ENCODE peak calls at places on chromosomes 7 and 10, in five cellular contexts. F is PC-9, G is colonic mucosa, I is ovary, U is adrenal gland. C is an unnamed sample.
A peak's percentile ranks its signal among the peaks of the same experiment; 100 is the strongest.

GRCh38 chr7:74252893-74253292 is 1.3 kb downstream of the RFC2 start:
- DNase-seq in U (no peak), F (no peak), I (no peak), G (peak; percentile 66), C (no peak)

GRCh38 chr10:100304414-100304813 is 17.9 kb upstream of the BLOC1S2 start:
- DNase-seq in G (no peak), F (no peak), I (no peak), U (no peak), C (no peak)

GRCh38 chr10:48890904-48891839 is 48.5 kb downstream of the LRRC18 start:
- DNase-seq in I (no peak), G (no peak), U (no peak), F (no peak), C (no peak)

GRCh38 chr7:41189866-41190265 is 513.0 kb downstream of the INHBA start:
- DNase-seq in F (peak; percentile 99), I (no peak), U (no peak), G (no peak), C (no peak)

GRCh38 chr7:69597278-69598076 is 798 bp upstream of the AUTS2 start:
- DNase-seq in I (peak; percentile 57), F (no peak), U (peak; percentile 66), G (peak; percentile 22), C (peak; percentile 52)

GRCh38 chr7:140564643-140565042 is 76.0 kb downstream of the DENND2A start:
- DNase-seq in G (no peak), U (no peak), F (peak; percentile 99), I (no peak), C (no peak)

GRCh38 chr7:4147931-4148620 is 534.0 kb upstream of the FOXK1 start:
- DNase-seq in I (no peak), F (no peak), U (no peak), G (no peak), C (no peak)

GRCh38 chr7:94578615-94579014 is 69.0 kb downstream of the CASD1 start:
- DNase-seq in I (no peak), G (no peak), U (no peak), F (peak; percentile 91), C (no peak)

GRCh38 chr10:115417585-115418265 is 324.6 kb downstream of the ATRNL1 start:
- DNase-seq in F (no peak), U (no peak), G (no peak), I (no peak), C (peak; percentile 50)

GRCh38 chr10:70915806-70916205 is 27.4 kb upstream of the PCBD1 start:
- DNase-seq in U (no peak), I (no peak), G (no peak), F (no peak), C (no peak)

GRCh38 chr7:141511370-141512335 is 39.6 kb upstream of the AGK start:
- DNase-seq in U (no peak), F (no peak), I (no peak), G (peak; percentile 20), C (peak; percentile 46)

GRCh38 chr10:543131-543530 is 146.3 kb downstream of the DIP2C start:
- DNase-seq in F (no peak), I (no peak), U (no peak), G (no peak), C (no peak)

GRCh38 chr10:123645016-123645415 is 21.1 kb upstream of the GPR26 start:
- DNase-seq in U (no peak), G (no peak), I (no peak), F (no peak), C (no peak)

DNA sequence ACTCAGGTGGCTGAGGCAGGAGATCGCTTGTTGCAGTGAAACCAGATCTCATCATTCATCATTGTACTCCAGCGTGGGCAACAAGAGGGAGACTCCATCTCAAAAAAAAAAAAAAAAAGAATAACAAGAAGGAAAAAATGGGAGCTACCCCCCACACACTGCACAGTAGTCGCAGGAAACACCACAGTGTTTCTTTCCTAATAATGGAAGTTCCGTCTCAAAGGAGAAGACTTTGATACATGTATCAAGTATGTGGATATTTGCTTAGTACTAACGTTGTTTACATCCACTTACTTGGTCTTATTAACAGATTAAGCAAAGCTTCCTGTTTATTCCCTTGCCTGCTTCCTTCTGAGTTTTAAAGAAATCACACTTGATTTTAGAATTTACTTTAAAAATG is 22.2 kb downstream of the YAE1 start:
- DNase-seq in G (no peak), U (no peak), F (no peak), I (no peak), C (no peak)
- H3K36me3 ChIP-seq in G (no peaks in the 10 kb centered on the region), U (no peaks in the 10 kb centered on the region), F (no peaks in the 10 kb centered on the region), I (no peaks in the 10 kb centered on the region), C (no peaks in the 10 kb centered on the region)

GRCh38 chr10:32939296-32940111 is 18.5 kb downstream of the ITGB1 start:
- DNase-seq in I (no peak), U (no peak), G (no peak), F (no peak), C (no peak)
- H3K36me3 ChIP-seq in I (no peaks in the 10 kb centered on the region), U (no peaks in the 10 kb centered on the region), G (no peaks in the 10 kb centered on the region), F (peaks cover 7% of the 10 kb centered on the region), C (no peaks in the 10 kb centered on the region)

DNA sequence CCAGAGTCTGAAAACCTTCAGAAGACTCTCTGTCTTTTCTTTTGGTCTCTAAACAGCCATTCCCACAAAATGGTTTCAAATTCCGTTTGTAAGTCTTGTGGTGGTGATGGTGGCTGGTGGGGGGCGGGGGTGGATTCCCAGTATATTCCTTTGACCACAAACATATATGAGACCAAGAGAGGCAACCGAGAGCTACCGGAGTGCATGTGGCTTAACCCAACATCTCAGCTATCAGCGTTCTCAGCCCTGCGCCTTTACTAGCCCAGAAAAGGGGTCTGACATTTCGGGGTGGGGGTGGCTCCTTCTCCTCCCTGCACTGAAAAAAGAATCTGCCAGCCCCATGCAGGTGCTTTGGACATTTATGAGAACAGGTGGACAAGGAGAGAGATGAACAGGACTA is 621.1 kb downstream of the ACTR3B start:
- DNase-seq in I (no peak), G (no peak), U (no peak), F (no peak), C (no peak)
- H3K36me3 ChIP-seq in I (no peaks in the 10 kb centered on the region), G (no peaks in the 10 kb centered on the region), U (no peaks in the 10 kb centered on the region), F (no peaks in the 10 kb centered on the region), C (no peaks in the 10 kb centered on the region)

DNA sequence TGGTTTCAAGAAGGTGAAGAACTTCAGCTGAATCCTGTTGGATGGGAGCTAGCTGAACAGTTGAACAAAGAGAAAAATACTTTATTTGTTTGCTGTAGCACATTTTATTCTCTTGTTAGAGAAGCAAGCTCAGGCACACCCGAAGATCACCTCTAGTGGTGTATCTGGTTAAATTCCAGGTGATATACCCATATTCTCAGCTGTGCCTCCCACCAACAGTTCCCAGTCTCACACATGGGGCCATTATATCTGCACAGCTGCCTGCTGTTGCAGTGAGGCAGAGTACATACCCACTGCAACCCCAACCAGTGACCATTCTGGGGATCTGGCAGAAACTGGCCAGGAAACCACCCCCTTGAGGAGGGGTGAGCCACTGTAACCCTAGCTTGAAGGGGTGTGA is 9.2 kb downstream of the BTAF1 start:
- DNase-seq in G (no peak), I (no peak), U (no peak), F (no peak), C (no peak)
- H3K36me3 ChIP-seq in G (peaks cover 9% of the 10 kb centered on the region), I (no peaks in the 10 kb centered on the region), U (no peaks in the 10 kb centered on the region), F (peaks cover 5% of the 10 kb centered on the region), C (no peaks in the 10 kb centered on the region)

C was measured in Peyer's patch.